ENCODE peak calls at places on chromosome 12, in nine cellular contexts. One of them, this sample, is unnamed.
A peak's percentile ranks its signal among the peaks of the same experiment; 100 is the strongest.

GRCh38 chr12:103955811-103956514 is 9.7 kb upstream of the TDG start:
- DNase-seq in lung: no peak
- DNase-seq in left ventricle myocardium inferior: no peak
- DNase-seq in CD4-positive, CD25-positive, alpha-beta regulatory T cell: no peak
- DNase-seq in CD4-positive, alpha-beta memory T cell: no peak
- DNase-seq in spleen: no peak
- DNase-seq in fibroblast of lung: no peak
- DNase-seq in uterus: no peak
- DNase-seq in CD8-positive, alpha-beta T cell: no peak
- DNase-seq in this sample: no peak

GRCh38 chr12:95836185-95836609 is 22.6 kb upstream of the SNRPF start:
- DNase-seq in CD4-positive, CD25-positive, alpha-beta regulatory T cell: no peak
- DNase-seq in lung: no peak
- DNase-seq in fibroblast of lung: peak; percentile 35
- DNase-seq in left ventricle myocardium inferior: no peak
- DNase-seq in CD8-positive, alpha-beta T cell: no peak
- DNase-seq in uterus: no peak
- DNase-seq in CD4-positive, alpha-beta memory T cell: no peak
- DNase-seq in spleen: no peak
- DNase-seq in this sample: no peak

GRCh38 chr12:108430245-108430644 is 84.8 kb upstream of the FICD start:
- DNase-seq in lung: no peak
- DNase-seq in uterus: no peak
- DNase-seq in CD8-positive, alpha-beta T cell: no peak
- DNase-seq in CD4-positive, CD25-positive, alpha-beta regulatory T cell: no peak
- DNase-seq in fibroblast of lung: peak; percentile 18
- DNase-seq in left ventricle myocardium inferior: no peak
- DNase-seq in CD4-positive, alpha-beta memory T cell: no peak
- DNase-seq in spleen: no peak
- DNase-seq in this sample: no peak

GRCh38 chr12:115922952-115923564 is 354.4 kb downstream of the MED13L start:
- DNase-seq in CD4-positive, CD25-positive, alpha-beta regulatory T cell: no peak
- DNase-seq in fibroblast of lung: peak; percentile 29
- DNase-seq in lung: no peak
- DNase-seq in spleen: no peak
- DNase-seq in CD8-positive, alpha-beta T cell: no peak
- DNase-seq in left ventricle myocardium inferior: no peak
- DNase-seq in uterus: no peak
- DNase-seq in CD4-positive, alpha-beta memory T cell: no peak
- DNase-seq in this sample: no peak

GRCh38 chr12:120388711-120389431 is 19.9 kb upstream of the MSI1 start:
- DNase-seq in spleen: no peak
- DNase-seq in fibroblast of lung: no peak
- DNase-seq in CD4-positive, CD25-positive, alpha-beta regulatory T cell: no peak
- DNase-seq in uterus: no peak
- DNase-seq in CD4-positive, alpha-beta memory T cell: no peak
- DNase-seq in left ventricle myocardium inferior: no peak
- DNase-seq in lung: no peak
- DNase-seq in CD8-positive, alpha-beta T cell: no peak
- DNase-seq in this sample: no peak

GRCh38 chr12:27975222-27976136 is 2.9 kb upstream of the PTHLH start:
- DNase-seq in CD8-positive, alpha-beta T cell: no peak
- DNase-seq in spleen: peak; percentile 72
- DNase-seq in CD4-positive, alpha-beta memory T cell: no peak
- DNase-seq in lung: no peak
- DNase-seq in fibroblast of lung: peak; percentile 71
- DNase-seq in left ventricle myocardium inferior: no peak
- DNase-seq in uterus: no peak
- DNase-seq in CD4-positive, CD25-positive, alpha-beta regulatory T cell: no peak
- DNase-seq in this sample: no peak

GRCh38 chr12:28998662-28999120 is 150.4 kb upstream of the FAR2 start:
- DNase-seq in CD4-positive, alpha-beta memory T cell: no peak
- DNase-seq in fibroblast of lung: peak; percentile 53
- DNase-seq in left ventricle myocardium inferior: no peak
- DNase-seq in uterus: no peak
- DNase-seq in spleen: no peak
- DNase-seq in CD8-positive, alpha-beta T cell: no peak
- DNase-seq in CD4-positive, CD25-positive, alpha-beta regulatory T cell: no peak
- DNase-seq in lung: no peak
- DNase-seq in this sample: no peak

GRCh38 chr12:57591567-57592325 is 754 bp downstream of the PIP4K2C start:
- DNase-seq in CD4-positive, alpha-beta memory T cell: no peak
- DNase-seq in CD8-positive, alpha-beta T cell: no peak
- DNase-seq in lung: peak; percentile 36
- DNase-seq in spleen: no peak
- DNase-seq in CD4-positive, CD25-positive, alpha-beta regulatory T cell: no peak
- DNase-seq in uterus: no peak
- DNase-seq in left ventricle myocardium inferior: no peak
- DNase-seq in fibroblast of lung: no peak
- DNase-seq in this sample: no peak

GRCh38 chr12:52050116-52050770 is 999 bp upstream of the NR4A1 start:
- DNase-seq in lung: no peak
- DNase-seq in uterus: peak; percentile 73
- DNase-seq in spleen: peak; percentile 79
- DNase-seq in CD4-positive, alpha-beta memory T cell: no peak
- DNase-seq in CD8-positive, alpha-beta T cell: no peak
- DNase-seq in fibroblast of lung: peak; percentile 70
- DNase-seq in CD4-positive, CD25-positive, alpha-beta regulatory T cell: no peak
- DNase-seq in left ventricle myocardium inferior: no peak
- DNase-seq in this sample: no peak

GRCh38 chr12:2653461-2653965 is 141.3 kb upstream of the FKBP4 start:
- DNase-seq in left ventricle myocardium inferior: no peak
- DNase-seq in lung: no peak
- DNase-seq in fibroblast of lung: no peak
- DNase-seq in CD4-positive, CD25-positive, alpha-beta regulatory T cell: no peak
- DNase-seq in uterus: no peak
- DNase-seq in CD4-positive, alpha-beta memory T cell: no peak
- DNase-seq in CD8-positive, alpha-beta T cell: no peak
- DNase-seq in spleen: peak; percentile 27
- DNase-seq in this sample: no peak

GRCh38 chr12:21818627-21819026 is 44.1 kb upstream of the KCNJ8 start:
- DNase-seq in CD4-positive, alpha-beta memory T cell: no peak
- DNase-seq in fibroblast of lung: peak; percentile 84
- DNase-seq in lung: no peak
- DNase-seq in spleen: no peak
- DNase-seq in CD4-positive, CD25-positive, alpha-beta regulatory T cell: no peak
- DNase-seq in left ventricle myocardium inferior: no peak
- DNase-seq in uterus: no peak
- DNase-seq in CD8-positive, alpha-beta T cell: no peak
- DNase-seq in this sample: no peak

GRCh38 chr12:64669270-64669842 is 59.1 kb downstream of the RASSF3 start:
- DNase-seq in fibroblast of lung: no peak
- DNase-seq in CD4-positive, CD25-positive, alpha-beta regulatory T cell: peak; percentile 46
- DNase-seq in left ventricle myocardium inferior: peak; percentile 59
- DNase-seq in CD4-positive, alpha-beta memory T cell: peak; percentile 83
- DNase-seq in CD8-positive, alpha-beta T cell: peak; percentile 57
- DNase-seq in uterus: no peak
- DNase-seq in spleen: peak; percentile 91
- DNase-seq in lung: peak; percentile 38
- DNase-seq in this sample: no peak

GRCh38 chr12:55676707-55677106 is 31.0 kb downstream of the ITGA7 start:
- DNase-seq in uterus: no peak
- DNase-seq in CD4-positive, CD25-positive, alpha-beta regulatory T cell: no peak
- DNase-seq in left ventricle myocardium inferior: no peak
- DNase-seq in fibroblast of lung: no peak
- DNase-seq in spleen: no peak
- DNase-seq in CD4-positive, alpha-beta memory T cell: no peak
- DNase-seq in lung: no peak
- DNase-seq in CD8-positive, alpha-beta T cell: no peak
- DNase-seq in this sample: no peak

DNA sequence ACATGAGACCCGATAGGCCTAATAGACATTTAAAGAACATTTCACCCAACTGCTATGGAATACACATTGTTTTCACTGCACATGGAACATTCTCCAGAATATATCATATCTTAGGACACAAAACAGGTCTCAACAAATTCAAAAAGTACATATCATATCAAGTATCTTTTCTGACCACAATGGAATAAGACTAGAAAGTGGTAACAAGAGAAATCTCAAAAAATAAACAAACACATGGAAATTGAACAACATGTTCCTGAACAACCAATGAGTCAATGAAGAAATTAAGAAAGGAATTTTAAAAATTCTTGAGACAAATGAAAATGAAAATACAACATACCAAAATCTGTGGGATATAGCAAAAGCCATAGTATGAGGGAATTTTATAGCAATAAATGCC is 208.1 kb downstream of the PTPRO start:
- DNase-seq in CD4-positive, alpha-beta memory T cell: no peak
- DNase-seq in uterus: no peak
- DNase-seq in CD4-positive, CD25-positive, alpha-beta regulatory T cell: no peak
- DNase-seq in lung: no peak
- DNase-seq in left ventricle myocardium inferior: no peak
- DNase-seq in spleen: no peak
- DNase-seq in CD8-positive, alpha-beta T cell: no peak
- DNase-seq in fibroblast of lung: peak; percentile 33
- DNase-seq in this sample: no peak
- H3K27ac ChIP-seq in CD4-positive, alpha-beta memory T cell: no peak overlapping the region
- H3K27ac ChIP-seq in uterus: no peak overlapping the region
- H3K27ac ChIP-seq in CD4-positive, CD25-positive, alpha-beta regulatory T cell: no peak overlapping the region
- H3K27ac ChIP-seq in lung: no peak overlapping the region
- H3K27ac ChIP-seq in left ventricle myocardium inferior: no peak overlapping the region
- H3K27ac ChIP-seq in spleen: no peak overlapping the region
- H3K27ac ChIP-seq in CD8-positive, alpha-beta T cell: no peak overlapping the region
- H3K27ac ChIP-seq in fibroblast of lung: no peak overlapping the region
- H3K27ac ChIP-seq in this sample: no peak overlapping the region

DNA sequence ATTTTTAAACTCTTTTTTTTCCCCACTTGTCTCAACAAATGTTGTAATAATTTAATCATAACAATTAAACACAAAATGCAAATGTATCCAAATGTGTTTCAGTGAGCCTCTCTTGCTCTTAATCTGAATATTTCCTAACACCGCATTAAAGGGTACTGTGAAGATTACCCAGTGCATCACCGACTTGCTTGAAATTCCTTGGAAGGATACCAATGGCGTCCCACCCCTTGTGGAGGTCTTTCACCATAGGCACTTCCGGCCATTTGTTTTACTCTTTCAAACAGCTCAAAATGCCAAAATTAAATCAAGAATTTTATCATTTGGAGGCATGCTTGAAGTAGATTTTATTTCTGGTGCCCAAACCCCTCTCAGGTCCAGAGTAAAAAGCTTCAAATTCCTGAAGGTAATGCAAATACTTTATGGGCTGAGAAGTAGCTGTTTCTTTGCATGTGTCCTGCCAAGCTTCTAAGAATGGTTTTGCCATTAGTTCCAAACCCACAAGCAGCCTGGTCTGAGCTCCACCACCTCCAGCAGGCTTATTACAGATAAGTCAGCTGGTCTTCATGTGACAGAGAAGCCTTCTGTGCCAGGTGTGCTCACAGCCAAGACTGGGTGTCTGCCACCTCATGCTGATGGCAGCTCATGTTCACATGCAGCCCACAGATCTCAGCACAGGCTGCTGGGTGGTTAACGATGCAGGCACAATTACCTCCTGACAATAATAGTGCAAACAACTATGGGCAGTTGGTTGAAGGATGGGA is 16.4 kb upstream of the NUDT4 start:
- DNase-seq in lung: no peak
- DNase-seq in CD8-positive, alpha-beta T cell: no peak
- DNase-seq in fibroblast of lung: no peak
- DNase-seq in left ventricle myocardium inferior: peak; percentile 70
- DNase-seq in CD4-positive, CD25-positive, alpha-beta regulatory T cell: no peak
- DNase-seq in CD4-positive, alpha-beta memory T cell: no peak
- DNase-seq in spleen: no peak
- DNase-seq in uterus: no peak
- DNase-seq in this sample: no peak
- H3K27ac ChIP-seq in lung: no peak overlapping the region
- H3K27ac ChIP-seq in CD8-positive, alpha-beta T cell: no peak overlapping the region
- H3K27ac ChIP-seq in fibroblast of lung: no peak overlapping the region
- H3K27ac ChIP-seq in left ventricle myocardium inferior: peak overlapping the region; percentile 81
- H3K27ac ChIP-seq in CD4-positive, CD25-positive, alpha-beta regulatory T cell: no peak overlapping the region
- H3K27ac ChIP-seq in CD4-positive, alpha-beta memory T cell: no peak overlapping the region
- H3K27ac ChIP-seq in spleen: no peak overlapping the region
- H3K27ac ChIP-seq in uterus: no peak overlapping the region
- H3K27ac ChIP-seq in this sample: no peak overlapping the region

GRCh38 chr12:129163861-129164260 is 310.6 kb downstream of the GLT1D1 start:
- DNase-seq in fibroblast of lung: no peak
- DNase-seq in spleen: no peak
- DNase-seq in left ventricle myocardium inferior: no peak
- DNase-seq in lung: no peak
- DNase-seq in CD4-positive, alpha-beta memory T cell: no peak
- DNase-seq in CD4-positive, CD25-positive, alpha-beta regulatory T cell: no peak
- DNase-seq in CD8-positive, alpha-beta T cell: no peak
- DNase-seq in uterus: no peak
- DNase-seq in this sample: no peak
- H3K27ac ChIP-seq in fibroblast of lung: no peak overlapping the region
- H3K27ac ChIP-seq in spleen: no peak overlapping the region
- H3K27ac ChIP-seq in left ventricle myocardium inferior: no peak overlapping the region
- H3K27ac ChIP-seq in lung: no peak overlapping the region
- H3K27ac ChIP-seq in CD4-positive, alpha-beta memory T cell: no peak overlapping the region
- H3K27ac ChIP-seq in CD4-positive, CD25-positive, alpha-beta regulatory T cell: no peak overlapping the region
- H3K27ac ChIP-seq in CD8-positive, alpha-beta T cell: no peak overlapping the region
- H3K27ac ChIP-seq in uterus: no peak overlapping the region
- H3K27ac ChIP-seq in this sample: no peak overlapping the region

GRCh38 chr12:121390856-121391255 is 9.1 kb upstream of the RNF34 start:
- DNase-seq in uterus: no peak
- DNase-seq in CD4-positive, alpha-beta memory T cell: no peak
- DNase-seq in left ventricle myocardium inferior: no peak
- DNase-seq in spleen: no peak
- DNase-seq in lung: no peak
- DNase-seq in CD8-positive, alpha-beta T cell: no peak
- DNase-seq in fibroblast of lung: no peak
- DNase-seq in CD4-positive, CD25-positive, alpha-beta regulatory T cell: no peak
- DNase-seq in this sample: no peak

GRCh38 chr12:121391619-121392324 is 8.1 kb upstream of the RNF34 start:
- DNase-seq in lung: no peak
- DNase-seq in CD4-positive, CD25-positive, alpha-beta regulatory T cell: no peak
- DNase-seq in fibroblast of lung: peak; percentile 59
- DNase-seq in CD4-positive, alpha-beta memory T cell: peak; percentile 24
- DNase-seq in spleen: no peak
- DNase-seq in uterus: peak; percentile 27
- DNase-seq in left ventricle myocardium inferior: no peak
- DNase-seq in CD8-positive, alpha-beta T cell: no peak
- DNase-seq in this sample: no peak

GRCh38 chr12:121388421-121388981 is 11.4 kb upstream of the RNF34 start:
- DNase-seq in uterus: no peak
- DNase-seq in left ventricle myocardium inferior: no peak
- DNase-seq in CD4-positive, CD25-positive, alpha-beta regulatory T cell: no peak
- DNase-seq in CD4-positive, alpha-beta memory T cell: no peak
- DNase-seq in fibroblast of lung: peak; percentile 15
- DNase-seq in lung: no peak
- DNase-seq in CD8-positive, alpha-beta T cell: no peak
- DNase-seq in spleen: no peak
- DNase-seq in this sample: no peak

GRCh38 chr12:121397521-121397920 is 2.4 kb upstream of the RNF34 start:
- DNase-seq in left ventricle myocardium inferior: no peak
- DNase-seq in CD4-positive, CD25-positive, alpha-beta regulatory T cell: no peak
- DNase-seq in fibroblast of lung: no peak
- DNase-seq in uterus: no peak
- DNase-seq in CD8-positive, alpha-beta T cell: no peak
- DNase-seq in spleen: no peak
- DNase-seq in CD4-positive, alpha-beta memory T cell: no peak
- DNase-seq in lung: no peak
- DNase-seq in this sample: no peak

DNA sequence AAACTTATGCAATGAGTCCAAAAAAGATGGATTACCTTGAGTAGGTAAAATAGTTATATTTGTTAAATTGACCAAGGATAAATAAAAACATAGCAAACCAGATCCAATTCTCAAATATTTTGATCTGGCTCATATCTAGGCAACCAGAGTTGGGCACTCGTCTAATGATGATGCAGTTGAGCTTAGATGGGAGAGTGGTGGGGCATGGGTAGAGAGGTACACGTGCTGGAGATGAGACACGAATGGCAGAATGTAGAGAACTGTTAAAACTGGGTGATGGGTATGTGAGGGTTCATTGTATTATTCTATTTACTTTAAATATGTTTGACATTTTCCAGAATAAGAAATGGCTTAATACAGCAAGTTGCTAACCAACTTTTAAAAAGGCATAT is 7.6 kb upstream of the RNF34 start:
- DNase-seq in spleen: no peak
- DNase-seq in left ventricle myocardium inferior: no peak
- DNase-seq in CD4-positive, CD25-positive, alpha-beta regulatory T cell: no peak
- DNase-seq in uterus: no peak
- DNase-seq in CD8-positive, alpha-beta T cell: no peak
- DNase-seq in lung: no peak
- DNase-seq in CD4-positive, alpha-beta memory T cell: no peak
- DNase-seq in fibroblast of lung: no peak
- DNase-seq in this sample: no peak
- H3K27ac ChIP-seq in spleen: peak overlapping the region; percentile 22
- H3K27ac ChIP-seq in left ventricle myocardium inferior: no peak overlapping the region
- H3K27ac ChIP-seq in CD4-positive, CD25-positive, alpha-beta regulatory T cell: no peak overlapping the region
- H3K27ac ChIP-seq in uterus: no peak overlapping the region
- H3K27ac ChIP-seq in CD8-positive, alpha-beta T cell: no peak overlapping the region
- H3K27ac ChIP-seq in lung: no peak overlapping the region
- H3K27ac ChIP-seq in CD4-positive, alpha-beta memory T cell: no peak overlapping the region
- H3K27ac ChIP-seq in fibroblast of lung: no peak overlapping the region
- H3K27ac ChIP-seq in this sample: no peak overlapping the region